ENCODE peak calls at places on chromosomes 4 and X, in five cellular contexts. F is IMR-90, K is neuronal stem cell, R is mesendoderm, A is H9. C is an unnamed sample.

GRCh38 chr4:2874861-2875260 is 31.2 kb downstream of the ADD1 start:
- DNase-seq in F (no peak), K (no peak), R (no peak), A (no peak), C (no peak)

GRCh38 chrX:7133036-7133412 is 14.5 kb upstream of the STS start:
- DNase-seq in F (peak; percentile 35), K (no peak), R (peak; percentile 69), A (no peak), C (no peak)

GRCh38 chr4:99847362-99847976 is 30.8 kb downstream of the DAPP1 start:
- DNase-seq in F (no peak), K (no peak), R (no peak), A (no peak), C (no peak)

GRCh38 chr4:147799986-147800555 is 68.2 kb downstream of the ARHGAP10 start:
- DNase-seq in F (no peak), K (no peak), R (no peak), A (no peak), C (no peak)

GRCh38 chr4:87659247-87659931 is 9.3 kb downstream of the DMP1 start:
- DNase-seq in F (no peak), K (no peak), R (peak; percentile 17), A (no peak), C (no peak)

GRCh38 chrX:153519569-153520285 is 2.3 kb downstream of the ATP2B3 start:
- DNase-seq in F (peak; percentile 55), K (no peak), R (no peak), A (no peak), C (no peak)

GRCh38 chr4:38306482-38307071 is 346.4 kb downstream of the PTTG2 start:
- DNase-seq in F (no peak), K (no peak), R (no peak), A (no peak), C (no peak)

GRCh38 chr4:61379406-61379805 is 179.3 kb downstream of the ADGRL3 start:
- DNase-seq in F (no peak), K (no peak), R (no peak), A (no peak), C (no peak)

GRCh38 chrX:55624403-55624802 is 1.2 kb downstream of the FOXR2 start:
- DNase-seq in F (no peak), K (no peak), R (no peak), A (no peak), C (no peak)

GRCh38 chr4:101086801-101087586 is 260.3 kb downstream of the PPP3CA start:
- DNase-seq in F (no peak), K (no peak), R (peak; percentile 82), A (peak; percentile 67), C (peak; percentile 50)

GRCh38 chr4:17038510-17039176 is 140.2 kb upstream of the LDB2 start:
- DNase-seq in F (no peak), K (no peak), R (peak; percentile 40), A (no peak), C (no peak)

GRCh38 chrX:156001667-156002021 is 4.1 kb downstream of the IL9R start:
- DNase-seq in F (no peak), K (no peak), R (no peak), A (no peak), C (no peak)

GRCh38 chrX:10800776-10801175 is 180.4 kb upstream of the MID1 start:
- DNase-seq in F (no peak), K (no peak), R (no peak), A (no peak), C (no peak)

DNA sequence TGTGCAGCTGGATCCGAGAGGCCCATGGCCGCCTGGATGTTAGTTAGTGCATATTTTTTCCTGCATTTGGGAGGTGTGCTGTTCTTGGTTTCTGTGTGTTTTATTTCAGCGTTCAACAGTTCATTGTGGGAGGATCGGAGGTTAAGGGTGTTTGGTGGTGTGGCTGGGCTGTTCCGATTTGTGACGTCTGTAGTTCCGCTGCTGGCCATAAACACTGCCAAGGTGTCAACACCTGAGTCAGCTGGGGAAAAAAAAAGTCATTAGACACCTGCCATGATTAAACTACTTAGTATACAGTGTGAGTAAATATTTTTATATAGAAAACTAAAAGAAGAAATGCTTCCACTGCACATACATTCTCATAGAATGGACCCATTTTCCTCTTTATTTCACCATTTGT is 200.2 kb downstream of the APBB2 start:
- DNase-seq in F (no peak), K (no peak), R (no peak), A (no peak), C (no peak)
- H3K23ac ChIP-seq in F (no peak overlapping the region), K (no peak overlapping the region), R (no peak overlapping the region), A (no peak overlapping the region), C (no peak overlapping the region)

DNA sequence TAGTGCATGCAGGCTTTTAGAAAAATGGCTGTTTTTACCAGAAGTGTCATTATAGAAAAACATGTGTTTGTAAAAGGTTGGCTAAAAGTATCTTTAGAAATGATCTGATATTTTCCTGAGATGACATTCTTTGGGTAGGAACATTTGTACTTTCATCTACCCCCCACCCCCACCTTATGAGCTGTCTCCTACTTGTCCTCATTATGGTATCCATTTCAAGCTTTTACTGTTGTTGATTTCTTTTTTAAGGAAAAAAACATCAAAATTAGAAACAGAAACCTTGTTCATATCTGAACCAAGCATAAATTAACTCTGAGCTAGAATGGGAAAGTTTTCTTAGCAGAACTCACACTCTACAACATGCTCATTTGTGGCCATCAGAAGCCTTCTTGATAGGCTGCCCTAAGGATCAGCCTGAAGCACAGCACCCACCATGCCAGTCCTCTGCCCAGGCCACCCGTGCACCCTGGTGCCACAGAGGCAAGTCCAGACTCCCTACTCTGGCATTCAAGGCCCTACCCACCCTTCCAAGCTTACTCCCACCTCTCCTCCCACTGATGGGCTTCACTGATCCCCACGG is 49.4 kb downstream of the NSG1 start:
- DNase-seq in F (no peak), K (no peak), R (no peak), A (no peak), C (no peak)
- H3K23ac ChIP-seq in F (no peak overlapping the region), K (no peak overlapping the region), R (no peak overlapping the region), A (no peak overlapping the region), C (no peak overlapping the region)

GRCh38 chr4:1856071-1856919 is at the start of gene LETM1:
- DNase-seq in F (peak; percentile 95), K (peak; percentile 91), R (peak; percentile 97), A (peak; percentile 95), C (peak; percentile 92)
- H3K23ac ChIP-seq in F (peak within 1 kb of the TSS; percentile 72), K (peak within 1 kb of the TSS; percentile 99), R (peak within 1 kb of the TSS; percentile 76), A (no peak within 1 kb of the TSS), C (no peak within 1 kb of the TSS)

GRCh38 chr4:78776031-78776728 is at the start of gene BMP2K:
- DNase-seq in F (peak; percentile 66), K (peak; percentile 86), R (peak; percentile 92), A (peak; percentile 89), C (peak; percentile 82)
- H3K23ac ChIP-seq in F (peak within 1 kb of the TSS; percentile 100), K (peak within 1 kb of the TSS; percentile 95), R (peak within 1 kb of the TSS; percentile 95), A (no peak within 1 kb of the TSS), C (no peak within 1 kb of the TSS)

DNA sequence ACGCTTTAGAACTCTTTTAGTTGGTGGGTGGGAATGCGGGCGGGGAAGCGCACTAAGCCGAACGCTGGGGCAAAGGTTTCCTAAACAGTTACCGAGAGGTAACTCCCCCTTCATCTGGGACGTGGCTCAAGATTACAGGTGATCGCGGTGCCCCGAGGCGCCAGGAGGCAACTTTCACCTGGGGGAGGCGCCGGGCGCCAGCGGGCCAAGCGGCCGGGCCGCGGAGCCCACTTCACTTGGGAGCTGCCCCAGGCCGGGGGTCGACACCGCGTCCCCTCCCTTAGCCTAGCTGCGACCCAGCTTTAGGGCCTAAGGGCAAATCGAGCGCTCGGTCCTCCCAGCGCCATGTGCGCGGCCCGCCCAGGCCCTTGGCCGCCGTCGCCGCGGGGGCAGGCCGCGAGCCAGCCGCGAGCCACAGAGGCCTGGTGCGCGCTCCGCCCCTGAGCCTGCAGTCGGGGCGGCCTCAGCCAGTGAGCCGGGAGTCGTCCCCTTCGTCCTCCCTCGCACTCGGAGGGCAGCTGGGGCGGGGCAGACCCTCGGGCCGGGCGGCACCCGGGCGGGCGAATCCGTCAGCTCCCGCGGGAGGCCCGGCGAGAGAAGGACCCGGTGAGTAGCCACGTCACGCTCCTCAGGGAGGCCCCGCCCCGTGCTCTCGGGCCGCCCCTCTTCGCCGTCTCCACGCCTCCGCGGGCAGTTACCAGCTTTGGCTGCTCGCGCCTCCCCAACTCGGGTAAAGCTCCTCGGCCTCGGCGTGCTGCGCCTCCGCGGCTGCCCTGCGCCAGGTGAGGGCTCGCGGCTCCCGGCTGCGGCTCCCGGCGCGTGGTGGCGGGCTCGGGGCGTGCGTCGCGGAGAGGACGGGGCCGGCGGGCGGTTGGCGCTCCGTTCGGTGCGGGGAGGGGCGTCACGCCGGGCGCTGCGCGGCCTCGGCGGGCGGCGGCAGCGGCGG is at the start of gene LARP1B:
- DNase-seq in F (peak; percentile 95), K (peak; percentile 94), R (peak; percentile 98), A (peak; percentile 97), C (peak; percentile 85)
- H3K23ac ChIP-seq in F (no peak within 1 kb of the TSS), K (peak within 1 kb of the TSS; percentile 99), R (peak within 1 kb of the TSS; percentile 66), A (no peak within 1 kb of the TSS), C (no peak within 1 kb of the TSS)

GRCh38 chr4:128879283-128879682 is 69.8 kb downstream of the JADE1 start:
- DNase-seq in F (no peak), K (no peak), R (no peak), A (no peak), C (no peak)
- H3K23ac ChIP-seq in F (peak overlapping the region; percentile 44), K (no peak overlapping the region), R (no peak overlapping the region), A (no peak overlapping the region), C (no peak overlapping the region)